ENCODE peak calls at places on chromosomes 7 and 10, in eight cellular contexts. X is cardiac muscle cell, R is AG10803, M is psoas muscle, Q is choroid plexus epithelial cell, Z is HCT116, K is AG04450, C is A549. P is an unnamed sample.

GRCh38 chr7:50838675-50839377 is 56.1 kb upstream of the GRB10 start:
- DNase-seq in R (peak), M (peak), Q (peak), K (no peak), X (peak), C (peak), Z (no peak), P (peak)

GRCh38 chr7:16644624-16644986 is 949 bp downstream of the ANKMY2 start:
- DNase-seq in R (peak), Q (peak), K (no peak), Z (no peak), X (peak), M (peak), C (peak), P (peak)

GRCh38 chr7:104650991-104651680 is 322.7 kb downstream of the LHFPL3 start:
- DNase-seq in Q (no peak), X (no peak), K (no peak), C (no peak), Z (no peak), R (no peak), M (no peak), P (peak)

GRCh38 chr10:52673468-52673867 is 99.1 kb downstream of the MBL2 start:
- DNase-seq in X (no peak), K (no peak), M (no peak), C (no peak), Q (no peak), Z (no peak), R (no peak), P (no peak)

GRCh38 chr7:81993186-81993585 is 223.3 kb upstream of the HGF start:
- DNase-seq in Q (no peak), M (no peak), R (no peak), C (no peak), K (no peak), X (no peak), Z (no peak), P (no peak)

GRCh38 chr7:151885202-151885580 is 8.3 kb upstream of the PRKAG2 start:
- DNase-seq in K (no peak), C (no peak), Z (no peak), X (no peak), R (no peak), Q (no peak), M (no peak), P (no peak)

GRCh38 chr10:122375761-122376160 is 1.3 kb downstream of the PLEKHA1 start:
- DNase-seq in M (no peak), K (no peak), Q (no peak), X (no peak), C (no peak), R (no peak), Z (no peak), P (no peak)

GRCh38 chr7:102075553-102076135 is 211.0 kb upstream of the SH2B2 start:
- DNase-seq in X (no peak), Z (no peak), K (no peak), Q (no peak), R (no peak), M (no peak), C (no peak), P (no peak)

GRCh38 chr10:3623746-3624145 is 161.3 kb downstream of the KLF6 start:
- DNase-seq in Q (peak), C (no peak), K (peak), Z (no peak), R (peak), X (peak), M (no peak), P (peak)

GRCh38 chr10:91691255-91691654 is 58.4 kb upstream of the PPP1R3C start:
- DNase-seq in M (no peak), C (no peak), Z (no peak), R (no peak), X (no peak), Q (no peak), K (no peak), P (no peak)

DNA sequence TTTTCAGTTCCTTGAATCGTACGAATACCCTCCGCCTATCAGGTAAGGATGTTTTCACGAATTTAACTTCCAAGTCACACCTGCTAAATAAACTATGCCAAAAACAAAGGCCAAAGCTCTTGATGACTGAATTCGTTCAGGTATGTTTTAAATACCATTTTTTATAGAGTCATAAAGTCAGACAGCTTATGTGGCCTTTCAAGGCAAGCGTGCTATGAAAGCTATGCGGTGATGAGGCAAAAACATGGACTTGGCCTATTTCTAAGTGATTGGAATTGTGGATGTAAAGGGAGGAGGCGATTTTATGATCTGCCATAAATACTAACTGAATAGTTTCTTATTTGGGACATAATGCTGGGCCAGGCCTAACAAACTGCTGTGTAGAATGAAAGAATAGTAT is 13.9 kb downstream of the SLC39A12 start:
- DNase-seq in R (peak), Z (no peak), M (no peak), X (no peak), Q (no peak), K (no peak), C (no peak), P (no peak)
- H3K4me3 ChIP-seq in R (no peak), Z (no peak), M (no peak), X (no peak), Q (no peak), K (no peak), C (no peak), P (no peak)

GRCh38 chr7:130099331-130099730 is 29.0 kb downstream of the KLHDC10 start:
- DNase-seq in Q (no peak), K (no peak), M (no peak), R (no peak), C (no peak), Z (no peak), X (no peak), P (no peak)

GRCh38 chr7:130092598-130092997 is 22.3 kb downstream of the KLHDC10 start:
- DNase-seq in C (no peak), K (no peak), M (no peak), Q (no peak), Z (no peak), X (no peak), R (no peak), P (no peak)

GRCh38 chr7:130095812-130096211 is 25.5 kb downstream of the KLHDC10 start:
- DNase-seq in M (no peak), C (no peak), Q (peak), Z (no peak), X (no peak), K (peak), R (peak), P (no peak)

GRCh38 chr7:130091999-130092398 is 21.7 kb downstream of the KLHDC10 start:
- DNase-seq in Q (no peak), M (no peak), R (no peak), C (no peak), Z (no peak), K (no peak), X (no peak), P (no peak)

DNA sequence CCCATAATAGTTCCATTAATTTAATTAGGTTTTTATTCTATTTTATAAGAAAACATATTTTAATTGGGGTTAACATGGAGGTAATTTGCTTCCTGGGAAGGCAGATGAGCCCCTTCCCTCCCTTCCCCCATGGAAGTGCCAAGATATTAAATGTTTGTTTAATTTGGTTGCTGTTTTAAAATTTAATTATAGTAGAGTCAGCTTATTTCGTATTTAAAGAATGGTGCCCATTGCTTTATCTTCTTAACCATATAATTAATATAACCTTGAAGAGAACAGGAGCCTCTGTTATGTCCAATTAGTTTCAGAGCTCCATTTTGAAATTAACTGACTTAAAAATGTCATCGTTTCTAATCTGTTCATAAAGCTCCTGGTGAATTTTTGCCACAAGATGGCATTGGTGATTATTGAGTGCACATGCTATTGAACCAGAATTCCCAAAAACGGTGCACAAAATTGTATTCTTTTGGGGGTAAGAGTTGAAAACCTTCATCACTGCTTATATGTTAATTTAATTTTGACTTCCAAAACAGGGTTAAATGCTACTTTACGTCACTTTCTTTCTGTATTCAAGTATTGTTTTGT is 26.0 kb downstream of the KLHDC10 start:
- DNase-seq in C (no peak), X (no peak), K (no peak), M (no peak), Z (no peak), Q (peak), R (peak), P (peak)
- TF ChIP-seq CTCF in C (peak), X (peak), K (peak), M (peak), Z (no peak), Q (peak), R (peak), P (peak)

DNA sequence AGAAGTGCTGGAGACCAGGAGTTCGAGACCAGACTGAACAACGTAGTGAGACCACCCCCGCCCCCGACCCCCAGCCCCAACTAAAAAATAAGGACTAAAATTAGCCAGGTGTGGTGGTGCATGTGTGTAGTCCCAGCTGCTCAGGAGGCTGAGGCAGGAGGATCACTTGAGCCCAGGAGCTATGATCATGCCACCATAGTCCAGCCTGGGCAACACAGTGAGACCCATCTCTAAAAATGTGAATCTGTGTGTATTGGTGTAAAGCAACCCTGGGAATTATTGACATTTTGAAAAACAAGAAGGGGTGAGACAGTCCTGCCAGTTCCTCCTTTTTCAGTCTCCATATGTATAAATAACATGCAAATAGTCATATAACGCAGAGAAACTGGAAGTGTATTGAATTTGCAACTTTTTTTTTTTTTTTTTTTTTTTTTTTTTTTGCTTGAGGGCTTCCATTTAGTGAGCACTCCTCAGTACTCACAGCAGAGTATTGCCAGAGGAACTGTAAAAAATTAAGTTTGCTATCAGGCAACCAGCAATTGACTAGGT is 3.4 kb upstream of the ITGB1 start:
- DNase-seq in Q (no peak), X (no peak), R (no peak), C (no peak), K (no peak), Z (no peak), M (no peak), P (no peak)
- H3K4me3 ChIP-seq in Q (no peak), X (no peak), R (no peak), C (no peak), K (no peak), Z (no peak), M (no peak), P (no peak)

GRCh38 chr7:106890952-106891351 is 25.9 kb downstream of the PIK3CG start:
- DNase-seq in X (no peak), K (no peak), Q (no peak), R (no peak), C (no peak), Z (no peak), M (no peak), P (no peak)

GRCh38 chr7:106895246-106895864 is 30.3 kb downstream of the PIK3CG start:
- DNase-seq in Z (no peak), K (no peak), R (no peak), X (no peak), C (no peak), M (no peak), Q (no peak), P (no peak)

GRCh38 chr7:106888204-106888603 is 23.1 kb downstream of the PIK3CG start:
- DNase-seq in R (no peak), K (no peak), C (no peak), X (no peak), Z (no peak), Q (no peak), M (no peak), P (no peak)

GRCh38 chr7:106893591-106893990 is 28.5 kb downstream of the PIK3CG start:
- DNase-seq in Q (no peak), X (no peak), R (no peak), Z (no peak), C (no peak), K (no peak), M (no peak), P (no peak)

DNA sequence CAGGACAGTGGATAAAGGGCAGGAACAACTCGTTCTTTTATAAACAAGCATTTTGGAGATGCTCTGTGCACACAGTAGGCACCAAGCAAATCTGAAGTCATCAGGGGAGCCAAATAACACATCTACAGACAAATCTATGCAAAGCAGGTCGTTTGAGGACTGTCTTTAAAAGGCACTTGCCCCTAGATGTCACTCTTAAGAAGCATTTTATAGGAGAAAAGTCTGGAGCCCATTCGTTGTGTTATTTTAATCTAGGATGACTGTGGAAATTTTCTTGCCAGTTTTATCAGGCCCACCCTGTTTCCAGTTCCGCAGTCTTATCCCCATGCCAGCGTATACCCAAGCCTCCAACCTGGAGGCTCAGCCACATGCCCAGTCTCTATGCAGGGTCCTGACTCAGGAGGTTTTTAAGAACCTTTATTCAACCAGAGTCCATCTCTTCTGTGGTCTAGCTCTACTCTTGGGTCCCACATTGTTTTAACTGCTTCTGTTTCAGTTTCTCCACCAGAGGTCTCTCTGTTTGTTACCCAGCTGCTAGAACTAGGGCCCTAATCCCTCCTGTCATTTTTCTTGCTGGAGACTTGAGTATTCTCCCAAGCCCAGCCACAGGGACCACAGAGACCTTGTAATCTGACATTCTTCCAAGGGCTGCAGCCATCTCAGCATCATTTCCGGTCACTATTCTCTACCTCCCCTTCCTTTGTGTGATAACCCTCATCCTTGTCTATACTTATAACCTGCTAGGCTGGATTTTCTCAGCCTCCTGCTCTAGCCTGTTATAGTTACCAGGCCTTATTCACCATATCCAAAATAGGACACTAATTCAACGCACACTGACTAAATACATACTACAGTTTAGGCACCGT is 26.7 kb downstream of the PIK3CG start:
- DNase-seq in R (no peak), K (no peak), Q (no peak), Z (no peak), C (no peak), M (no peak), X (peak), P (no peak)
- TF ChIP-seq CTCF in R (no peak), K (no peak), Q (peak), Z (no peak), C (no peak), M (no peak), X (peak), P (no peak)

GRCh38 chr7:76314042-76314721 is 11.7 kb downstream of the HSPB1 start:
- DNase-seq in R (peak), K (peak), Z (peak), X (peak), C (peak), M (peak), Q (peak), P (peak)
- H3K4me3 ChIP-seq in R (no peak), K (no peak), Z (no peak), X (no peak), C (no peak), M (no peak), Q (no peak), P (no peak)

DNA sequence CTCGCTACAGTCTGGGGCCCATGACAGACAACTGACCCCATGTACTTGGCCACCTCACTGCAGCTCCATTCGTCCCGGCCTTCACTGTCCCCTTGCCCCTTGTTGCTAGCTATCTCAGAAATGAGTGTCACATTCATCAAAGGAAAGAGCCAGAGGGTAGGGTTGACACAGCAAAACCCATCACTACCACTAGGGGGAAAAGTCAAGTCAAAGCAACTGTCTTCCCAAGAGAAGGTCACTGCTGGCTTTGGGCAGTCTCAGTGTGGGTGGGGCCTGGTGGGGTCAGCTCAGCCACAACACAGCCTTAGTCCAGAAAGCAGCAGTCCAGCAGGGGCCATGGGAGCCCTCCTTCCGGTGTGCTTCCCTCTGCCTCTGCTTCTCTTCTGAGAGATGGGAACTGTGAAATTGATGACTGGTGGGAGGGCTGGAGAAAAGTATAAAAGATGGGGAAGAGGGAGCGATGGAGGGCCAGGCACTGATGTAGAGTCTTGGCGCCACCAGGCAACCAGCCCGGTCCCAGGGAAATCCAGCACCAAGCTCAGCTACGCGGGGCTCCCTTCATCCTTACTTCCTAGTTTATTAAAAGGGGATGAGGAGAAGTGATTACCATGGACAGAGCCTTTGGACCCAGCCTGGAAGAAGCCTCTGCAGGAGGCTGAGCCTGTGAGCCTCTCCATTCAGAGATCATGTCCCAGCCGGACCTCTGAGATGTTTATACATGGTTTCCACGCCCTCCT is 58.0 kb downstream of the PLXNA4 start:
- DNase-seq in K (no peak), R (no peak), Z (peak), M (no peak), X (no peak), C (peak), Q (peak), P (no peak)
- TF ChIP-seq CTCF in K (peak), R (peak), Z (no peak), M (no peak), X (peak), C (peak), Q (peak), P (peak)

GRCh38 chr10:77850620-77851231 is 75.8 kb downstream of the DLG5 start:
- DNase-seq in X (no peak), R (no peak), Q (no peak), Z (no peak), C (no peak), K (no peak), M (no peak), P (no peak)
- H3K4me3 ChIP-seq in X (no peak), R (no peak), Q (no peak), Z (no peak), C (no peak), K (no peak), M (no peak), P (no peak)

GRCh38 chr7:119482209-119482608 is 790.8 kb upstream of the KCND2 start:
- DNase-seq in Z (peak), Q (peak), X (peak), K (no peak), M (no peak), R (no peak), C (peak), P (peak)
- TF ChIP-seq CTCF in Z (no peak), Q (peak), X (peak), K (peak), M (no peak), R (no peak), C (no peak), P (peak)

DNA sequence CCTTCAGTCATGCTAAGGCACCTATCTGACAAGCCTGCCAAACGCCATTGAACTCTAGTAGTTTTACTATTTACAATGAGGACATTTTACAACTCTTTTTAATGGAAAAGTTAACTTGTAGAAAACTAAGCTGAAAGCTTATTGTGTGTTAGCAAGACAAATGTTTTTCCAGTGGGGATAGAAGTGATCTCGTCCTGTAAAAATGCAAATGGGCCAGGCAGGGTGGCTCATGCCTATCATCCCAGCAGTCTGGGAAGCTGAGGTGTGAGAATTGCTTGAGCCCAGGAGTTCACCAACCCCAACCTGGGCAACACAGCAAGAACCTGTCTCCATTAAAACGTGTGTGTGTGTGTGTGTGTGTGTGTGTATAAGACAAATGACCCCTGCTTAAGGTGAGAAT is 1.2 kb upstream of the VOPP1 start:
- DNase-seq in M (no peak), Z (no peak), R (peak), K (no peak), C (no peak), Q (peak), X (peak), P (no peak)
- H3K4me3 ChIP-seq in M (peak), Z (no peak), R (peak), K (peak), C (no peak), Q (no peak), X (peak), P (no peak)

P was measured in astrocyte of the spinal cord.